ENCODE peak calls at places on chromosomes 5 and 9, in eight cellular contexts. L is CD4-positive, alpha-beta T cell; S is ovary; V is A673; K is mucosa of descending colon; T is aorta; P is SJSA1; B is fibroblast of lung. F is an unnamed sample.

GRCh38 chr5:73170522-73170921 is 2.5 kb upstream of the TMEM174 start:
- DNase-seq in P (no peak), V (peak; percentile 68), L (no peak), B (peak; percentile 31), T (no peak), K (peak; percentile 67), S (no peak), F (no peak)

GRCh38 chr5:122192883-122193496 is 63.6 kb downstream of the ZNF474 start:
- DNase-seq in L (no peak), S (peak; percentile 52), B (peak; percentile 81), K (peak; percentile 85), P (no peak), V (peak; percentile 75), T (no peak), F (no peak)

GRCh38 chr5:111254613-111255012 is 30.4 kb downstream of the CAMK4 start:
- DNase-seq in B (peak; percentile 23), S (no peak), P (no peak), L (peak; percentile 35), T (no peak), K (no peak), V (no peak), F (peak; percentile 54)

GRCh38 chr9:21696411-21696865 is 106.0 kb upstream of the MTAP start:
- DNase-seq in S (no peak), P (no peak), K (no peak), T (no peak), V (peak; percentile 31), L (no peak), B (no peak), F (no peak)

GRCh38 chr9:85212209-85212608 is 529.5 kb downstream of the AGTPBP1 start:
- DNase-seq in P (no peak), L (no peak), B (no peak), V (no peak), S (no peak), T (no peak), K (no peak), F (no peak)

GRCh38 chr5:17317499-17317898 is 100.1 kb downstream of the BASP1 start:
- DNase-seq in B (no peak), T (no peak), P (peak; percentile 66), K (peak; percentile 25), V (peak; percentile 83), S (no peak), L (no peak), F (no peak)

GRCh38 chr9:3848445-3849114 is 322.8 kb upstream of the RFX3 start:
- DNase-seq in S (no peak), T (no peak), L (no peak), B (peak; percentile 23), P (no peak), V (peak; percentile 49), K (peak; percentile 15), F (no peak)

GRCh38 chr5:16550316-16550952 is 66.4 kb downstream of the RETREG1 start:
- DNase-seq in T (no peak), K (peak; percentile 57), B (peak; percentile 53), S (no peak), L (no peak), V (peak; percentile 75), P (peak; percentile 65), F (no peak)

GRCh38 chr5:152305525-152305924 is 99.6 kb downstream of the NMUR2 start:
- DNase-seq in S (no peak), V (no peak), B (no peak), P (no peak), K (no peak), T (no peak), L (no peak), F (no peak)

GRCh38 chr5:72503888-72504491 is 3.2 kb downstream of the ZNF366 start:
- DNase-seq in K (no peak), B (peak; percentile 77), S (no peak), V (no peak), L (no peak), T (no peak), P (peak; percentile 61), F (no peak)

GRCh38 chr5:165928971-165929370 is 2362.5 kb upstream of the WWC1 start:
- DNase-seq in B (no peak), P (no peak), V (no peak), K (no peak), L (no peak), S (no peak), T (no peak), F (no peak)
- H3K9me3 ChIP-seq in B (no peaks in the 10 kb centered on the region), P (peaks cover 10% of the 10 kb centered on the region), V (no peaks in the 10 kb centered on the region), K (peaks cover 7% of the 10 kb centered on the region), L (no peaks in the 10 kb centered on the region), S (no peaks in the 10 kb centered on the region), T (peaks cover 2% of the 10 kb centered on the region), F (no peaks in the 10 kb centered on the region)

DNA sequence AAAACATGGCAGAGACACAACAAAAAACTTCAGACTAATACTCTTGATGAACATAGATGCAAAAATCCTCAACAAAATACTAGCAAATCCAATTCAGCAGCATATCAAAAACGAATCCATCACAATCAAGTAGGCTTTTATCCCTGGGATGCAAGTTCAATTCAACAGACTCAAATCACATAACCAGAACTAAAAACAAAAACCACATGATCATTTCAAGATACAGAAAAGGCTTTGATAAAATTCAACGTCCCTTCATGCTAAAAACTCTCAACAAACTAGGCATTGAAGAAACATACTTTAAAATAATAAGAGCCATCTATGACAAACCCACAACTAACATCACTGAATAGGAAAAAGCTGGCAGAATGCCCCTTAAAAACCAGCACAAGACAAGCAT is 93.6 kb downstream of the TUSC1 start:
- DNase-seq in S (no peak), K (no peak), B (no peak), L (no peak), V (no peak), T (no peak), P (no peak), F (no peak)
- H3K9me3 ChIP-seq in S (no peaks in the 10 kb centered on the region), K (no peaks in the 10 kb centered on the region), B (no peaks in the 10 kb centered on the region), L (no peaks in the 10 kb centered on the region), V (no peaks in the 10 kb centered on the region), T (no peaks in the 10 kb centered on the region), P (no peaks in the 10 kb centered on the region), F (no peaks in the 10 kb centered on the region)

GRCh38 chr5:9924614-9925013 is 294.5 kb upstream of the TAS2R1 start:
- DNase-seq in K (no peak), V (no peak), B (peak; percentile 96), P (peak; percentile 71), T (no peak), S (no peak), L (no peak), F (no peak)

GRCh38 chr5:9922719-9923118 is 292.6 kb upstream of the TAS2R1 start:
- DNase-seq in V (no peak), T (no peak), L (no peak), B (no peak), K (no peak), P (no peak), S (no peak), F (no peak)

GRCh38 chr5:9919306-9920030 is 289.3 kb upstream of the TAS2R1 start:
- DNase-seq in B (no peak), P (peak; percentile 23), S (no peak), V (no peak), K (no peak), L (no peak), T (no peak), F (no peak)

DNA sequence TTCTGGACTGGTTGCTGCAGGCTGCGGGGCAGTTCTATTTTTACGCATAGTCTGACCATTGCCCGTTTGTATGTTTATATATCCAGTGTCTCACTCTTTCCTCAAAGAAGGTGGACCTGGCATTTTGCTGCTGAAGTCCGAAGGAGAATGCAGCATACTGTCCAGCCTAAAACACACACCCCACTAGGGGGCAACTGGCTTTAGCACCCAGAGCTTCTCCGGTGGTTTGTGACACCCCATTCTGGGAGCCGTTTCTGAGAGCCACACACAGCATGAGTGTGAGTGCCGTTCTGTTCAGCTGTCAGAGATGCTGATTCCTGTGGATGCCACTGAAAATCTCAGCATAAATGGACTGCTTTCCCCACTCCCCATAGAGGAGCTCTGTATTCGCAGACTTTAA is 290.5 kb upstream of the TAS2R1 start:
- DNase-seq in P (no peak), B (no peak), T (no peak), V (no peak), L (no peak), S (no peak), K (no peak), F (no peak)
- H3K9me3 ChIP-seq in P (peaks cover 11% of the 10 kb centered on the region), B (no peaks in the 10 kb centered on the region), T (peaks cover 4% of the 10 kb centered on the region), V (peaks cover 8% of the 10 kb centered on the region), L (peaks cover 8% of the 10 kb centered on the region), S (no peaks in the 10 kb centered on the region), K (peaks cover 9% of the 10 kb centered on the region), F (peaks cover 5% of the 10 kb centered on the region)

GRCh38 chr5:179089502-179089901 is 29.3 kb downstream of the ZNF354C start:
- DNase-seq in P (no peak), V (no peak), B (no peak), L (no peak), S (no peak), K (no peak), T (no peak), F (no peak)
- H3K9me3 ChIP-seq in P (peaks cover 34% of the 10 kb centered on the region), V (peaks cover 23% of the 10 kb centered on the region), B (no peaks in the 10 kb centered on the region), L (peaks cover 94% of the 10 kb centered on the region), S (peaks cover 18% of the 10 kb centered on the region), K (peaks cover 95% of the 10 kb centered on the region), T (peaks cover 13% of the 10 kb centered on the region), F (peaks cover 7% of the 10 kb centered on the region)

GRCh38 chr9:81074261-81074660 is 615.1 kb downstream of the TLE1 start:
- DNase-seq in V (no peak), L (no peak), K (no peak), T (no peak), B (no peak), P (no peak), S (no peak), F (no peak)
- H3K9me3 ChIP-seq in V (no peaks in the 10 kb centered on the region), L (no peaks in the 10 kb centered on the region), K (no peaks in the 10 kb centered on the region), T (no peaks in the 10 kb centered on the region), B (no peaks in the 10 kb centered on the region), P (no peaks in the 10 kb centered on the region), S (no peaks in the 10 kb centered on the region), F (no peaks in the 10 kb centered on the region)